ENCODE peak calls at places on chromosome 22, in five cellular contexts. R, J, G, Z and O are unnamed samples. For H3K27me3 and H3K9me2, the result is how much of the 10 kb centered on the place peaks cover.

GRCh38 chr22:36470162-36470993 is 11.1 kb downstream of the TXN2 start:
- DNase-seq in R (peak), J (peak), G (peak), Z (peak), O (peak)

GRCh38 chr22:31148516-31148915 is 8.2 kb upstream of the PLA2G3 start:
- DNase-seq in R (no peak), J (peak), G (no peak), Z (no peak), O (no peak)

GRCh38 chr22:41620646-41621098 is at the start of gene DESI1:
- DNase-seq in R (no peak), J (peak), G (no peak), Z (no peak), O (peak)

GRCh38 chr22:50303848-50304527 is 3.5 kb downstream of the PLXNB2 start:
- DNase-seq in R (peak), J (peak), G (peak), Z (no peak), O (peak)

GRCh38 chr22:49769691-49770315 is 57.9 kb downstream of the BRD1 start:
- DNase-seq in R (no peak), J (no peak), G (no peak), Z (no peak), O (no peak)

GRCh38 chr22:48866906-48867597 is 960.6 kb downstream of the BRD1 start:
- DNase-seq in R (no peak), J (no peak), G (no peak), Z (no peak), O (no peak)

GRCh38 chr22:36136475-36136874 is 24.1 kb downstream of the APOL3 start:
- DNase-seq in R (no peak), J (peak), G (peak), Z (no peak), O (no peak)

GRCh38 chr22:38655532-38656255 is 498 bp downstream of the FAM227A start:
- DNase-seq in R (peak), J (peak), G (peak), Z (no peak), O (peak)

GRCh38 chr22:37544955-37545702 is 15.2 kb upstream of the CDC42EP1 start:
- DNase-seq in R (peak), J (peak), G (peak), Z (no peak), O (peak)

GRCh38 chr22:49976439-49977175 is 16.0 kb downstream of the PIM3 start:
- DNase-seq in R (peak), J (no peak), G (no peak), Z (no peak), O (peak)

GRCh38 chr22:45009881-45010531 is at the start of gene PHF21B:
- DNase-seq in R (peak), J (peak), G (no peak), Z (no peak), O (peak)

GRCh38 chr22:45007247-45007945 is 2.4 kb downstream of the PHF21B start:
- DNase-seq in R (peak), J (peak), G (no peak), Z (no peak), O (no peak)

GRCh38 chr22:45006873-45007246 is 2.9 kb downstream of the PHF21B start:
- DNase-seq in R (peak), J (no peak), G (no peak), Z (no peak), O (peak)

GRCh38 chr22:45008853-45009751 is 703 bp downstream of the PHF21B start:
- DNase-seq in R (peak), J (peak), G (no peak), Z (no peak), O (peak)

DNA sequence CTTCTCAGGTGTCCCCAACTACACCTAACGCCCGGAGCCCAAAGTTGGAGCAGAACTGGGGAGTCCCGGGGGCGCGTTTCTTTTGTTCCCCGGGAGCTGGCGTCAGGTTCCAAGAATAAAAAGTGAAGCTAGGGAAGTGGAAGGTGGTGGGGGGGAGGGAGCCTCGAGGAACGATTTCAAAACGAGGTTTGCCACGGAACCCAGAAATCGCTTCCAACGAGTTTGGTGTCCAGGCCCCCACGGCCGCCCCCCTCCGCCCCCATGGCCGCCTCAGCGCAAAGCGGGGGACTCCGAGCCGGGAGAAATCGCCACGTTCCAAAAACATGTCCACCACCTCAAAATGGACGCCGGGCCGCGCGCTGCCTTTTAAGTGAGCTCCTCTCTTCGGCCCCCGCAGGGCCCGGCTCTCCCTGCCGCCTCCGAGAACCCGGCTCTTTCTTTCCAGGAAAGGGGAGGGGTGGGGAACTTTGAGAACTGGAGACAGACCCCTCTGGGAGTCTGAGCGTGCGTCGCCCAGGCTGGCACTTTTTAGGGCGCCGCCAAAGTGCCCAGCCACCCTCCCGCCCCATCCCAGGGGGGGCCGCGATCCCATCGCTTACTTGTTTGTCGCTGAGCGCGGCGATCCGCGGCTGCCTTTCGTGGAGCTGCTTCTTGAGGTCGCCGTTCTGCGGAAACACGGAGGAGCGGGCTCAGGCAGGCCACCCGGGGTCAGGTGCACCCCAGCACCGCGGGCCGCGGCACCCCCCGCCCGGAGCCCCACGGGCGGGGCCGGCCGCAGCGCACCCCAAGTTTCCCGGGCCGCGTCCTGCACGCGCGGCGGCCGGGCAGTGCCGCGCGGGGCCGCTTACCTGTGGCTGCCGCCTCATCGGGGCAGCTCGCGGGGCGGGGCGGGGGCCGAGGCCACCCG is 1.6 kb downstream of the PHF21B start:
- DNase-seq in R (peak), J (peak), G (no peak), Z (no peak), O (peak)
- H3K27me3 ChIP-seq in R (under half), J (half or more), G (half or more), Z (under half), O (under half)

GRCh38 chr22:46007848-46008261 is 30.9 kb upstream of the WNT7B start:
- DNase-seq in R (peak), J (peak), G (no peak), Z (no peak), O (no peak)
- H3K9ac ChIP-seq in R (peak), J (peak), G (peak), Z (peak), O (no peak)

GRCh38 chr22:17732251-17732854 is 41.9 kb downstream of the BID start:
- DNase-seq in R (no peak), J (no peak), G (no peak), Z (no peak), O (no peak)
- H3K9me2 ChIP-seq in R (under half), J (under half), G (under half), Z (under half), O (under half)

GRCh38 chr22:22141771-22142591 is 102.6 kb upstream of the VPREB1 start:
- DNase-seq in R (no peak), J (no peak), G (no peak), Z (no peak), O (no peak)

GRCh38 chr22:22139364-22139763 is 105.2 kb upstream of the VPREB1 start:
- DNase-seq in R (no peak), J (no peak), G (no peak), Z (no peak), O (no peak)

GRCh38 chr22:22138915-22139314 is 105.7 kb upstream of the VPREB1 start:
- DNase-seq in R (no peak), J (no peak), G (no peak), Z (no peak), O (no peak)

GRCh38 chr22:22143448-22143847 is 101.1 kb upstream of the VPREB1 start:
- DNase-seq in R (no peak), J (no peak), G (no peak), Z (no peak), O (no peak)

GRCh38 chr22:22141031-22141430 is 103.6 kb upstream of the VPREB1 start:
- DNase-seq in R (no peak), J (no peak), G (no peak), Z (no peak), O (no peak)
- H3K27me3 ChIP-seq in R (under half), J (half or more), G (half or more), Z (half or more), O (under half)

GRCh38 chr22:43272301-43272700 is 70.9 kb downstream of the SCUBE1 start:
- DNase-seq in R (no peak), J (no peak), G (no peak), Z (no peak), O (no peak)
- H3K9ac ChIP-seq in R (no peak), J (no peak), G (no peak), Z (no peak), O (no peak)

GRCh38 chr22:43883012-43883661 is 8.7 kb downstream of the PNPLA5 start:
- DNase-seq in R (peak), J (peak), G (peak), Z (peak), O (peak)
- H3K9me2 ChIP-seq in R (under half), J (under half), G (under half), Z (under half), O (under half)

GRCh38 chr22:40044102-40044869 is 49.5 kb downstream of the FAM83F start:
- DNase-seq in R (peak), J (peak), G (peak), Z (peak), O (peak)
- H3K27me3 ChIP-seq in R (under half), J (under half), G (under half), Z (under half), O (under half)

GRCh38 chr22:27798526-27799333 is 2.8 kb downstream of the MN1 start:
- DNase-seq in R (no peak), J (no peak), G (no peak), Z (no peak), O (no peak)
- H3K9ac ChIP-seq in R (no peak), J (peak), G (no peak), Z (no peak), O (no peak)